ENCODE peak calls at places on chromosomes 7 and 10, in ten cellular contexts. S, X, R, E, J, K, H, M, B and P are unnamed samples.

GRCh38 chr7:11858668-11859302 is 26.8 kb upstream of the THSD7A start:
- DNase-seq in E (no peak), J (no peak), S (no peak), X (no peak), B (no peak), M (no peak), K (no peak), H (no peak), R (peak), P (no peak)

GRCh38 chr10:13146383-13146782 is 15.0 kb upstream of the MCM10 start:
- DNase-seq in H (no peak), M (no peak), B (no peak), J (no peak), S (no peak), X (no peak), K (no peak), E (no peak), R (no peak), P (no peak)

GRCh38 chr10:44706745-44707144 is 204.4 kb upstream of the TMEM72 start:
- DNase-seq in M (no peak), K (peak), R (peak), S (no peak), J (no peak), B (peak), H (no peak), X (no peak), E (no peak), P (no peak)

GRCh38 chr7:80511964-80512363 is at the start of gene GNAT3:
- DNase-seq in K (no peak), M (no peak), B (no peak), X (no peak), R (no peak), J (no peak), E (no peak), H (no peak), S (no peak), P (no peak)

GRCh38 chr7:117230276-117231046 is 92.4 kb downstream of the WNT2 start:
- DNase-seq in J (no peak), M (no peak), R (no peak), E (no peak), S (no peak), X (no peak), B (no peak), H (no peak), K (peak), P (no peak)

GRCh38 chr7:25727446-25727845 is 424.6 kb upstream of the NFE2L3 start:
- DNase-seq in X (no peak), R (no peak), H (no peak), M (no peak), E (no peak), J (no peak), B (no peak), K (no peak), S (no peak), P (no peak)

GRCh38 chr7:137996386-137996851 is 5.5 kb downstream of the CREB3L2 start:
- DNase-seq in R (peak), B (no peak), X (peak), S (no peak), H (peak), E (peak), M (peak), J (peak), K (peak), P (peak)

GRCh38 chr10:78898341-78899097 is 170.2 kb upstream of the ZMIZ1 start:
- DNase-seq in H (no peak), M (no peak), S (no peak), B (no peak), J (no peak), E (no peak), R (no peak), X (no peak), K (no peak), P (no peak)

GRCh38 chr10:96021332-96021731 is 22.1 kb upstream of the CCNJ start:
- DNase-seq in S (no peak), X (no peak), J (no peak), B (no peak), R (no peak), H (no peak), E (no peak), M (no peak), K (no peak), P (no peak)

GRCh38 chr10:23099816-23100215 is 4.4 kb downstream of the MSRB2 start:
- DNase-seq in H (no peak), K (peak), S (no peak), E (no peak), B (no peak), R (peak), M (no peak), X (no peak), J (no peak), P (no peak)

GRCh38 chr7:68925241-68925640 is 673.0 kb upstream of the AUTS2 start:
- DNase-seq in S (no peak), E (no peak), K (no peak), B (no peak), X (no peak), M (no peak), J (no peak), R (no peak), H (no peak), P (no peak)

GRCh38 chr10:126243976-126244375 is 144.3 kb downstream of the ADAM12 start:
- DNase-seq in K (peak), E (no peak), R (no peak), X (no peak), H (no peak), S (no peak), J (no peak), M (no peak), B (no peak), P (no peak)

GRCh38 chr7:145382762-145383161 is 546.9 kb upstream of the TPK1 start:
- DNase-seq in B (no peak), R (no peak), E (no peak), M (no peak), X (no peak), K (no peak), J (no peak), S (no peak), H (no peak), P (no peak)

GRCh38 chr7:36408589-36408988 is 18.9 kb downstream of the ANLN start:
- DNase-seq in X (no peak), K (no peak), M (no peak), S (no peak), J (no peak), H (no peak), B (no peak), E (no peak), R (peak), P (no peak)

GRCh38 chr7:141001561-141001960 is 13.2 kb downstream of the MRPS33 start:
- DNase-seq in S (no peak), H (no peak), J (no peak), R (no peak), K (no peak), E (no peak), B (no peak), M (no peak), X (no peak), P (no peak)

GRCh38 chr7:137069249-137069963 is 201.0 kb downstream of the CHRM2 start:
- DNase-seq in X (no peak), B (no peak), J (no peak), M (no peak), R (no peak), K (no peak), S (no peak), E (no peak), H (no peak), P (no peak)

GRCh38 chr7:131893627-131894345 is 337.4 kb upstream of the PODXL start:
- DNase-seq in X (no peak), J (no peak), R (no peak), K (no peak), H (no peak), E (no peak), B (no peak), S (no peak), M (no peak), P (no peak)

GRCh38 chr10:102492344-102492939 is 10.1 kb downstream of the ACTR1A start:
- DNase-seq in K (no peak), R (no peak), S (no peak), B (no peak), H (no peak), E (no peak), X (no peak), J (no peak), M (no peak), P (no peak)

GRCh38 chr10:42932116-42932515 is 144.8 kb upstream of the RET start:
- DNase-seq in H (no peak), X (no peak), R (no peak), B (no peak), M (no peak), E (no peak), S (no peak), J (peak), K (no peak), P (no peak)

GRCh38 chr10:87504307-87504666 is 406 bp upstream of the MINPP1 start:
- DNase-seq in K (no peak), M (no peak), J (no peak), X (no peak), E (no peak), H (no peak), B (no peak), R (no peak), S (no peak), P (no peak)

GRCh38 chr10:43038783-43039628 is 37.9 kb upstream of the RET start:
- DNase-seq in M (no peak), R (no peak), K (no peak), X (no peak), E (no peak), S (no peak), J (no peak), B (no peak), H (no peak), P (no peak)

GRCh38 chr10:32103721-32104120 is 47.5 kb upstream of the KIF5B start:
- DNase-seq in S (no peak), M (no peak), K (no peak), H (no peak), X (no peak), B (no peak), J (no peak), E (no peak), R (no peak), P (no peak)

GRCh38 chr10:103493911-103494877 is 689 bp downstream of the NEURL1 start:
- DNase-seq in M (no peak), E (no peak), K (no peak), H (peak), X (no peak), S (no peak), B (no peak), J (no peak), R (no peak), P (no peak)

GRCh38 chr10:119132521-119133345 is 28.8 kb downstream of the DENND10 start:
- DNase-seq in E (no peak), J (no peak), M (no peak), R (no peak), X (no peak), K (no peak), B (no peak), S (no peak), H (no peak), P (no peak)

GRCh38 chr7:101582971-101583370 is 46.1 kb downstream of the MYL10 start:
- DNase-seq in E (no peak), H (no peak), R (no peak), B (no peak), M (no peak), J (peak), X (no peak), S (no peak), K (no peak), P (no peak)

GRCh38 chr10:110425684-110426293 is 71.9 kb upstream of the DUSP5 start:
- DNase-seq in H (no peak), R (no peak), K (peak), J (no peak), M (no peak), X (no peak), E (peak), S (no peak), B (no peak), P (peak)

GRCh38 chr10:109115179-109115578 is 808.1 kb downstream of the XPNPEP1 start:
- DNase-seq in R (no peak), H (no peak), K (no peak), S (no peak), B (no peak), J (no peak), E (peak), X (no peak), M (no peak), P (no peak)

GRCh38 chr10:27646194-27646593 is 99.4 kb downstream of the MKX start:
- DNase-seq in M (no peak), J (no peak), R (no peak), S (no peak), H (no peak), X (no peak), B (no peak), K (peak), E (no peak), P (no peak)

GRCh38 chr7:134175724-134176350 is 48.7 kb downstream of the LRGUK start:
- DNase-seq in H (no peak), K (no peak), J (no peak), X (no peak), S (no peak), E (no peak), R (no peak), M (no peak), B (no peak), P (no peak)

GRCh38 chr10:75228278-75228677 is 7.5 kb downstream of the COMTD1 start:
- DNase-seq in E (no peak), X (no peak), M (peak), J (peak), H (no peak), S (no peak), K (no peak), B (no peak), R (no peak), P (no peak)

GRCh38 chr7:37234928-37235327 is 213.7 kb downstream of the ELMO1 start:
- DNase-seq in R (peak), H (no peak), M (no peak), S (no peak), B (peak), E (peak), X (no peak), J (no peak), K (no peak), P (no peak)

GRCh38 chr7:73446716-73447115 is 13.1 kb downstream of the FZD9 start:
- DNase-seq in M (no peak), X (no peak), S (no peak), B (no peak), J (no peak), R (no peak), E (no peak), K (no peak), H (no peak), P (peak)

GRCh38 chr7:128993419-128993818 is 55.7 kb downstream of the IRF5 start:
- DNase-seq in B (no peak), J (no peak), H (no peak), S (no peak), K (no peak), R (no peak), M (no peak), X (no peak), E (no peak), P (no peak)

GRCh38 chr7:157432957-157433576 is 96.3 kb downstream of the DNAJB6 start:
- DNase-seq in R (peak), J (no peak), X (peak), M (peak), H (peak), B (no peak), E (peak), K (peak), S (peak), P (peak)

GRCh38 chr10:101047961-101048892 is 13.6 kb upstream of the KAZALD1 start:
- DNase-seq in H (no peak), X (no peak), B (no peak), R (no peak), M (no peak), K (no peak), J (no peak), E (no peak), S (peak), P (no peak)

GRCh38 chr7:14954035-14954434 is 51.5 kb upstream of the DGKB start:
- DNase-seq in B (no peak), S (no peak), R (no peak), K (no peak), X (no peak), E (no peak), H (no peak), J (no peak), M (no peak), P (no peak)

GRCh38 chr7:74657692-74658170 is at the start of gene GTF2I:
- DNase-seq in R (no peak), H (no peak), E (no peak), S (no peak), M (peak), J (peak), K (no peak), X (no peak), B (no peak), P (no peak)
- TF ChIP-seq POLR2A in R (no peak), H (no peak), E (no peak), S (no peak), M (no peak), J (no peak), K (peak), X (no peak), B (peak), P (no peak)

DNA sequence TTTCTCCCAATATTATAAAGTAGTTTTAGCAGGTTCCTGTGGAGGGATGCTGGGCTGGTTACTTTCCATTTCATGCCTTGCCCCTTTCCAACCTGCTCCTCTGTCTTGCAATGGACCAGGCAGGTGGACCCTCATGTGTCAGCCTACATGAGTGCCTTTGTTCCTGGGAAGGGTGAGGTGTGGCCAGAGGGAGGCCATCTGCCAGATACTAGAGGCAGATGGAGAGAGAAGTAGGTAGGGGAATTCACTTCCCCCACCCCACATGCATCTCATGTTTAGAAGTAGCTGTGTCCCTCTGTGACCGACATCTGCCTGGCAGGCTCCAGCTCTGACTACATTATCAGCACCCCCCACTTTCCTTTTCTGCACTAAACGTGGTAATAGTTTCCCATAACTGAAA is 396.2 kb upstream of the FZD8 start:
- DNase-seq in B (no peak), K (no peak), H (no peak), J (no peak), M (no peak), R (no peak), S (no peak), E (no peak), X (no peak), P (no peak)
- TF ChIP-seq CTCF in B (no peak), K (no peak), H (no peak), J (no peak), M (no peak), R (no peak), S (no peak), E (no peak), X (no peak), P (no peak)

GRCh38 chr10:21526184-21526951 is 886 bp upstream of the SKIDA1 start:
- DNase-seq in J (peak), X (peak), S (peak), B (no peak), M (peak), R (peak), E (peak), K (peak), H (peak), P (peak)
- TF ChIP-seq POLR2A in J (no peak), X (no peak), S (peak), B (peak), M (no peak), R (no peak), E (no peak), K (no peak), H (no peak), P (peak)

GRCh38 chr10:49279015-49279880 is 19.7 kb upstream of the C10orf71 start:
- DNase-seq in K (no peak), M (peak), J (no peak), S (no peak), X (no peak), E (no peak), H (no peak), R (no peak), B (no peak), P (no peak)

GRCh38 chr10:49277973-49278372 is 21.0 kb upstream of the C10orf71 start:
- DNase-seq in S (no peak), E (peak), K (no peak), M (no peak), R (no peak), H (no peak), X (no peak), B (no peak), J (no peak), P (no peak)

GRCh38 chr10:49281461-49281860 is 17.5 kb upstream of the C10orf71 start:
- DNase-seq in E (peak), R (no peak), H (no peak), M (peak), J (no peak), K (no peak), X (no peak), S (no peak), B (no peak), P (no peak)

GRCh38 chr10:49278497-49278902 is 20.5 kb upstream of the C10orf71 start:
- DNase-seq in B (no peak), M (no peak), X (no peak), S (no peak), K (no peak), H (no peak), J (no peak), E (no peak), R (no peak), P (no peak)

DNA sequence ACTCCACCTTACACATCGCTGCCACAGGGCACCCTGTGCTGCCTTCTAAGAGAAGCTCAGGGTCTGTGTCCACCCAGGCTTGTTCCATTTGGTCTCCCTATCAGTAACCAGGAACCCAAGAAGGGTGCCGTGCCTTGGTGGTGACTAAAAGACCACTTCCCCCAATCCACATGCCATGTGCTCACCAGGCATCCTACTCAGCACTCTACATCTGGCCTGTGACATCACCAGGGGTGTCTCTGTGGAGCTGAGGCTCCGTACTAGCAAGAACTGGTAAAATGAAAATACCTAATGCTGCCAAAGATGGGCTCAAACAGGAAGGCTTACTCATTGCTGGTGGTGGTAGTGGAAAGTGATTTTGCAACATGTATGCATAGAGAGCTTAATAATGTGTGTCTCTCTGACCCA is 19.0 kb upstream of the C10orf71 start:
- DNase-seq in J (no peak), E (peak), X (no peak), B (no peak), K (peak), M (peak), S (no peak), H (no peak), R (peak), P (no peak)
- TF ChIP-seq CTCF in J (no peak), E (no peak), X (no peak), B (no peak), K (no peak), M (no peak), S (no peak), H (no peak), R (no peak), P (no peak)

GRCh38 chr7:48962821-48963505 is 38.6 kb downstream of the CDC14C start:
- DNase-seq in K (no peak), B (no peak), E (no peak), R (no peak), X (no peak), M (no peak), S (no peak), H (no peak), J (no peak), P (peak)
- TF ChIP-seq POLR2A in K (no peak), B (no peak), E (no peak), R (no peak), X (no peak), M (no peak), S (no peak), H (no peak), J (no peak), P (no peak)

GRCh38 chr10:35037104-35037503 is 53.0 kb downstream of the CUL2 start:
- DNase-seq in J (no peak), E (no peak), M (no peak), B (no peak), K (no peak), R (no peak), X (no peak), H (no peak), S (no peak), P (no peak)
- TF ChIP-seq CTCF in J (no peak), E (no peak), M (no peak), B (peak), K (no peak), R (no peak), X (no peak), H (no peak), S (no peak), P (no peak)